ENCODE peak calls at places on chromosomes 16 and 17, in eight cellular contexts. P, R, N, Z, F, U, E and O are unnamed samples. For H3K4me1 and H3K27me3, the result is how much of the 10 kb centered on the place peaks cover.

GRCh38 chr17:17515921-17516295 is 19.7 kb upstream of the RASD1 start:
- DNase-seq in P (peak), R (no peak), N (no peak), Z (no peak), F (peak), U (no peak), E (no peak), O (peak)

GRCh38 chr16:4385066-4385788 is 13.6 kb downstream of the VASN start:
- DNase-seq in P (no peak), R (no peak), N (no peak), Z (no peak), F (no peak), U (no peak), E (peak), O (no peak)

GRCh38 chr17:52419256-52419655 is 260.7 kb upstream of the CA10 start:
- DNase-seq in P (peak), R (no peak), N (no peak), Z (no peak), F (no peak), U (peak), E (no peak), O (no peak)

GRCh38 chr16:29913514-29913913 is 12.5 kb downstream of the KCTD13 start:
- DNase-seq in P (no peak), R (no peak), N (no peak), Z (no peak), F (no peak), U (no peak), E (no peak), O (no peak)

GRCh38 chr16:51939371-51940005 is 607.5 kb downstream of the TOX3 start:
- DNase-seq in P (no peak), R (no peak), N (no peak), Z (no peak), F (no peak), U (no peak), E (no peak), O (no peak)

GRCh38 chr17:43556292-43556691 is 10.2 kb upstream of the ETV4 start:
- DNase-seq in P (peak), R (no peak), N (no peak), Z (no peak), F (no peak), U (peak), E (no peak), O (no peak)

GRCh38 chr17:81514735-81515529 is 2.3 kb upstream of the ACTG1 start:
- DNase-seq in P (peak), R (peak), N (peak), Z (no peak), F (peak), U (peak), E (peak), O (no peak)

GRCh38 chr17:9371019-9371418 is 204.6 kb downstream of the STX8 start:
- DNase-seq in P (peak), R (peak), N (peak), Z (no peak), F (peak), U (no peak), E (no peak), O (peak)

GRCh38 chr16:82773018-82773417 is 146.2 kb downstream of the CDH13 start:
- DNase-seq in P (no peak), R (no peak), N (no peak), Z (no peak), F (no peak), U (no peak), E (no peak), O (no peak)

GRCh38 chr16:30829130-30830071 is 42.4 kb upstream of the ZNF629 start:
- DNase-seq in P (no peak), R (no peak), N (no peak), Z (no peak), F (no peak), U (peak), E (no peak), O (no peak)

GRCh38 chr17:44916781-44917241 is 1.5 kb upstream of the GFAP start:
- DNase-seq in P (peak), R (peak), N (peak), Z (peak), F (peak), U (no peak), E (peak), O (no peak)

GRCh38 chr16:49463529-49463928 is 89.9 kb downstream of the C16orf78 start:
- DNase-seq in P (no peak), R (no peak), N (no peak), Z (no peak), F (peak), U (peak), E (peak), O (no peak)

GRCh38 chr17:39636927-39637736 is at the start of gene STARD3:
- DNase-seq in P (peak), R (peak), N (peak), Z (peak), F (peak), U (peak), E (peak), O (no peak)

GRCh38 chr17:14354807-14355206 is 53.9 kb downstream of the HS3ST3B1 start:
- DNase-seq in P (no peak), R (no peak), N (no peak), Z (no peak), F (peak), U (no peak), E (no peak), O (no peak)

GRCh38 chr16:89829630-89830437 is 1.6 kb downstream of the SPIRE2 start:
- DNase-seq in P (no peak), R (no peak), N (no peak), Z (no peak), F (no peak), U (no peak), E (no peak), O (no peak)

GRCh38 chr17:34299017-34299416 is 13.5 kb downstream of the CCL11 start:
- DNase-seq in P (no peak), R (no peak), N (no peak), Z (no peak), F (no peak), U (no peak), E (no peak), O (no peak)

GRCh38 chr16:77732241-77732946 is 10.1 kb downstream of the NUDT7 start:
- DNase-seq in P (no peak), R (no peak), N (no peak), Z (no peak), F (no peak), U (no peak), E (no peak), O (peak)

GRCh38 chr17:17685775-17686291 is 4.6 kb downstream of the RAI1 start:
- DNase-seq in P (peak), R (no peak), N (no peak), Z (no peak), F (peak), U (peak), E (no peak), O (peak)

GRCh38 chr16:19315889-19316288 is 30.4 kb downstream of the CLEC19A start:
- DNase-seq in P (no peak), R (no peak), N (no peak), Z (no peak), F (no peak), U (no peak), E (no peak), O (no peak)

GRCh38 chr16:5350118-5350517 is 252.5 kb upstream of the EEF2KMT start:
- DNase-seq in P (no peak), R (no peak), N (no peak), Z (no peak), F (no peak), U (no peak), E (no peak), O (no peak)

GRCh38 chr17:40363480-40363838 is 1.1 kb downstream of the GJD3 start:
- DNase-seq in P (no peak), R (peak), N (peak), Z (no peak), F (peak), U (no peak), E (no peak), O (no peak)

GRCh38 chr17:79919164-79919585 is 79.9 kb upstream of the CBX4 start:
- DNase-seq in P (peak), R (peak), N (peak), Z (peak), F (no peak), U (peak), E (peak), O (no peak)

GRCh38 chr16:30491744-30492308 is 19.3 kb downstream of the ITGAL start:
- DNase-seq in P (peak), R (peak), N (peak), Z (no peak), F (peak), U (no peak), E (no peak), O (peak)

GRCh38 chr17:79947351-79948031 is 88.2 kb downstream of the TBC1D16 start:
- DNase-seq in P (no peak), R (no peak), N (no peak), Z (no peak), F (peak), U (no peak), E (peak), O (peak)

GRCh38 chr17:63914471-63914870 is 3.4 kb upstream of the CSHL1 start:
- DNase-seq in P (no peak), R (no peak), N (no peak), Z (no peak), F (no peak), U (no peak), E (no peak), O (no peak)

GRCh38 chr17:58417300-58418092 is at the start of gene RNF43:
- DNase-seq in P (peak), R (peak), N (peak), Z (peak), F (peak), U (peak), E (peak), O (peak)

GRCh38 chr17:68613739-68614298 is 12.7 kb upstream of the FAM20A start:
- DNase-seq in P (peak), R (peak), N (peak), Z (no peak), F (no peak), U (no peak), E (no peak), O (no peak)

GRCh38 chr16:57723170-57723569 is 12.4 kb upstream of the KATNB1 start:
- DNase-seq in P (no peak), R (no peak), N (no peak), Z (no peak), F (no peak), U (no peak), E (no peak), O (no peak)

GRCh38 chr17:29155235-29155965 is 24.8 kb downstream of the MYO18A start:
- DNase-seq in P (peak), R (no peak), N (peak), Z (no peak), F (peak), U (peak), E (peak), O (peak)

GRCh38 chr17:29039764-29040598 is 3.0 kb upstream of the PIPOX start:
- DNase-seq in P (peak), R (no peak), N (no peak), Z (no peak), F (peak), U (no peak), E (no peak), O (peak)

GRCh38 chr17:43356999-43357398 is 41.8 kb upstream of the ARL4D start:
- DNase-seq in P (peak), R (no peak), N (no peak), Z (no peak), F (peak), U (no peak), E (peak), O (peak)

GRCh38 chr16:57534881-57535658 is 1.3 kb downstream of the CCDC102A start:
- DNase-seq in P (no peak), R (peak), N (no peak), Z (no peak), F (peak), U (peak), E (peak), O (no peak)

GRCh38 chr16:58418601-58419000 is 26.3 kb downstream of the GINS3 start:
- DNase-seq in P (peak), R (peak), N (peak), Z (no peak), F (no peak), U (no peak), E (no peak), O (no peak)

GRCh38 chr16:72246423-72246822 is 74.5 kb upstream of the PMFBP1 start:
- DNase-seq in P (no peak), R (no peak), N (no peak), Z (no peak), F (no peak), U (no peak), E (no peak), O (no peak)

GRCh38 chr17:27259356-27259755 is 34.6 kb upstream of the WSB1 start:
- DNase-seq in P (no peak), R (no peak), N (no peak), Z (no peak), F (no peak), U (no peak), E (no peak), O (no peak)

GRCh38 chr17:39599006-39599664 is 8.6 kb downstream of the NEUROD2 start:
- DNase-seq in P (no peak), R (no peak), N (no peak), Z (no peak), F (no peak), U (no peak), E (no peak), O (no peak)

GRCh38 chr16:70777496-70777895 is 23.5 kb downstream of the VAC14 start:
- DNase-seq in P (no peak), R (no peak), N (no peak), Z (no peak), F (no peak), U (no peak), E (no peak), O (no peak)

GRCh38 chr16:70777973-70778406 is 23.0 kb downstream of the VAC14 start:
- DNase-seq in P (no peak), R (no peak), N (no peak), Z (no peak), F (no peak), U (no peak), E (no peak), O (no peak)

GRCh38 chr16:70779361-70779760 is 21.6 kb downstream of the VAC14 start:
- DNase-seq in P (no peak), R (no peak), N (no peak), Z (no peak), F (no peak), U (no peak), E (no peak), O (no peak)

GRCh38 chr16:70780546-70780945 is 20.4 kb downstream of the VAC14 start:
- DNase-seq in P (no peak), R (no peak), N (no peak), Z (no peak), F (no peak), U (no peak), E (no peak), O (no peak)

DNA sequence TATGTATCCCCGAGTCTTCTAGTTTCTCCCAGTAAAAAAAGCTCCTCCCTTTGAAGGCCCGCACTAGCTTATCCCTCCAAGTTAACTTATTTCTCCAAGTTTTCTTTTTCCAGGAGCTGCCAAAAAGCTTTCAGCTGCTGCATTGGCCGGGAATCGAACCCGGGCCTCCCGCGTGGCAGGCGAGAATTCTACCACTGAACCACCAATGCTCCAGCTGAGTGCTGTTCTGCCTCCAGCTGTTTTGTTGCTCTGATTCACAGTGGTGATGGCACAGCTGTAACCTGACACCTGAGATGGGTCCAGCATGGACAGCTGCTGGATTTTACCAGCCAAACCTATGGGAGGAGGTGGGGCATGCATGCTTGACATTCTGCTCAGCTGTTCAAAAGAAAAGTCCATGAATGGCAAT is 22.1 kb downstream of the VAC14 start:
- DNase-seq in P (peak), R (peak), N (peak), Z (no peak), F (peak), U (no peak), E (peak), O (peak)
- H3K27ac ChIP-seq in P (no peak), R (no peak), N (peak), Z (no peak), F (no peak), U (no peak), E (no peak), O (no peak)

GRCh38 chr16:87694441-87695125 is 71.2 kb downstream of the KLHDC4 start:
- DNase-seq in P (no peak), R (no peak), N (no peak), Z (no peak), F (no peak), U (no peak), E (no peak), O (no peak)
- H3K4me1 ChIP-seq in P (under half), R (under half), N (under half), Z (under half), F (under half), U (under half), E (under half), O (under half)

GRCh38 chr16:8865145-8865882 is 3.5 kb downstream of the CARHSP1 start:
- DNase-seq in P (no peak), R (no peak), N (no peak), Z (no peak), F (no peak), U (no peak), E (no peak), O (no peak)
- H3K27me3 ChIP-seq in P (under half), R (under half), N (under half), Z (under half), F (under half), U (under half), E (under half), O (under half)

DNA sequence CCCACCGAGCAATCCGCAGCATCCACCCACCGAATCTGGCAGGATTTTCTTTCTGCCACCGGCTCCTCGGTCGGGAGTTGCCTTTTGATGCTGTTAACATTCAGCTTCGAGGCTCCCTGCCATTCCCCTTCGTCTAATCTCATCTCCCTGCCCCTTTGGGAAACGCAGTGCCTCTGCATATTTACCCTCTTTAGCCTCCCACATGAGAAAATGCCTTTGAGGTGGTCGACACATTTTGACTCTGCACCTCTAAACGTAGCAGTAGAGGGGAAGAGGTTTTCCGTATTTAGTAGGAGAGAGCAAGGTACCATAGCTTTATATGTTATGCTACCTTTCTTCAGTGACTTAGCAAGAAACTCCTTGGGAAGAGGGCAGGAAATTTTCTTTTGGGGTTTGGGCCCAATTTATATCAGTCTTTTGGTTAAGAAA is 1.2 kb downstream of the PAFAH1B1 start:
- DNase-seq in P (no peak), R (no peak), N (no peak), Z (no peak), F (no peak), U (no peak), E (no peak), O (no peak)
- H3K27ac ChIP-seq in P (peak), R (peak), N (peak), Z (peak), F (peak), U (peak), E (peak), O (peak)

DNA sequence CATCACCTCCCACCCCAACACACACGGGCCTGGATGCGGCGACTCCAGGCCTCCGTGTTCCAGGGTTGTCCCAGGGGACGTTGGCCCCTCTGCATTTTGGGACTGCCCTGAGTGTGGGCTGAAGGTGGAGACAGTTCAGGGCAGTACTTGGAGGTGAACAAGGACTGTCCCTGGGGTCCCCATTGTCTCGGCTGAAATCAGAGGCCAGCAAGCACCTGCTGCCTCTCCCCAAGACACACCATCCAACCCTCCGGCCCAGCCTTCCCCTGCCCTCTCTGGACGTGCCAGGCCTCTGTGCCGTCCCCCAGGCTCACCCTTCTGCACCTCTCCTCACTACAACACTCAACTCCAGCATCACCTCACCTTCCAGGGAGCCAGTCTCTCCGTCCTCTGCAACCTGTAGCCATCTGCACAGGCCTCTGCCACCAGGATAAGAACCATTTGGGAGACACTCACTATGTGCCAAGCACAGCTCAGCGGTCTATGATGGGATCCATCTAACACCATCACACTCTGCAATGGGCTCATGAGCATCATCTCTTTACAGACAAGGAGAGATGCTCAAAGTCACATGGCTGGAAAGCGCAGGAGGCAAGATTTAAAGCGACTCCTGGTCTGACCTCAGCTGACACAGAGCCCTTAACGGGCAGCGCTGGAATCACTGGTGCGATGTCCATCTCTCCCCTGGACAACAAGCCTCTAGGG is 104.5 kb upstream of the SEC14L1 start:
- DNase-seq in P (no peak), R (no peak), N (no peak), Z (no peak), F (no peak), U (no peak), E (no peak), O (no peak)
- H3K4me1 ChIP-seq in P (under half), R (under half), N (under half), Z (under half), F (under half), U (under half), E (under half), O (under half)

DNA sequence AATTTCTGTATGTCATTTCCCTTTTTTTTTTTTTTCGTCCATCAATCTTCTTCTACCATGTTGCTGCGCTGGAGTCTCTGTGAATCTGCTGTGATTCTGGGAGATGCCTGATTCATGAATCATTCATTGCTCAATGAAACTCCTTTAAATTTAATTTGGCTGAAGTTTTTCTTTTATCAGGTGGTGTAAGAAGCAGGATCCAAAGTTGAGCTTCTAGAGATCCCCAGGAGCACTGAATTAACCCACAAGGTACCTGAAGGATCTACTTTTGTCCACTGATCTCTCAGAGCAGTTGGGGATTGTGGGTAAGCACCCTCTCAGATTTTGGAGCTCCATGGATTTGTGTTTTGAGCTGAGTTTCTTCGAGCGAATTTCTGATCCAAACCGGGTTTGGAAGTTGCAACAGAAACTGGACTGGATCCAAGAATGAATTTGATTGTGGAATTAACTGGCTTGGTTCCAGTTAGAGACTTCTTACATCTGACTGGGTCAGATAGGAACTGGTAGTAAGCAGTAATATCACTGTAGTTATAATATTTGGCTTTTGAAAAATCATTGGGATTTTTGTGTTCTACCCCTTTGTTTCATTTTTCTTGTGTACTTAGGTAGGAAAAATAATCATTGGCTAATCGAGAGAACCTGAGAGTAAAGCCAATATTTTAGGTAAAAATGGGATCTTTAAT is 447.8 kb upstream of the TOM1L1 start:
- DNase-seq in P (no peak), R (no peak), N (no peak), Z (no peak), F (no peak), U (no peak), E (no peak), O (no peak)
- H3K27me3 ChIP-seq in P (under half), R (under half), N (under half), Z (under half), F (under half), U (under half), E (under half), O (under half)